ENCODE peak calls at places on chromosome 1, in five cellular contexts. H, L, U, T and X are unnamed samples.

GRCh38 chr1:9345922-9346321 is 53.2 kb downstream of the SPSB1 start:
- DNase-seq in H (no peak), L (no peak), U (peak), T (no peak), X (no peak)

GRCh38 chr1:212291505-212292134 is 6.4 kb downstream of the PPP2R5A start:
- DNase-seq in H (peak), L (no peak), U (peak), T (no peak), X (no peak)

GRCh38 chr1:92975551-92976232 is 14.4 kb upstream of the DIPK1A start:
- DNase-seq in H (peak), L (peak), U (no peak), T (no peak), X (no peak)

GRCh38 chr1:156146749-156147405 is 6.5 kb upstream of the SEMA4A start:
- DNase-seq in H (no peak), L (no peak), U (no peak), T (no peak), X (no peak)

GRCh38 chr1:40105028-40105427 is 8.0 kb upstream of the PPT1 start:
- DNase-seq in H (no peak), L (no peak), U (no peak), T (no peak), X (no peak)

GRCh38 chr1:54798769-54799641 is 2.1 kb downstream of the TTC22 start:
- DNase-seq in H (no peak), L (no peak), U (no peak), T (no peak), X (peak)

GRCh38 chr1:214318356-214318755 is 37.4 kb downstream of the SMYD2 start:
- DNase-seq in H (no peak), L (no peak), U (no peak), T (no peak), X (no peak)

GRCh38 chr1:98028800-98029199 is 108.0 kb upstream of the DPYD start:
- DNase-seq in H (no peak), L (no peak), U (no peak), T (no peak), X (no peak)

GRCh38 chr1:12580054-12580887 is 37.7 kb downstream of the DHRS3 start:
- DNase-seq in H (no peak), L (no peak), U (no peak), T (no peak), X (no peak)

GRCh38 chr1:25796807-25797458 is 3.1 kb upstream of the SELENON start:
- DNase-seq in H (peak), L (peak), U (peak), T (peak), X (peak)
- TF ChIP-seq CTCF in H (peak), L (peak), U (peak), T (peak), X (peak)

GRCh38 chr1:111990878-111991760 is 1.7 kb upstream of the KCND3 start:
- DNase-seq in H (no peak), L (peak), U (peak), T (peak), X (peak)
- TF ChIP-seq CTCF in H (no peak), L (peak), U (peak), T (peak), X (no peak)

DNA sequence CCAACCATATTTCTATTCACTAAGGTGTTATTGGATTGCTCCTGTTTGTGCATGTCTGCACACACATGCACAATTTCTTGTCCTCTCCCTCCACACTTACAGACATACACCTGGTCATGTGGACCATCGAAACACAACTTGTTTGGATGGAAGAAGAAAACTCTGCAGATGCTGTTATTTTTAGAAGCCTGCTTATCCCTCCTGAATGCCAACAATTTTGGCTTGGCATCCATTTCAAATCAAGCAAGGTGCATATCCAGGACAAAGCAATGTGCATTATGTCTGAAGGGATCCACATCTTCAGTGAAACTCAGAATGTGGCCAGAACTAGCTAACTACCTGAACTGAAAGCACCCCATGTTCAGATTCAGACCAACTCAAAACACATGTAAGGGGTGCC is 98.9 kb upstream of the ADAR start:
- DNase-seq in H (no peak), L (no peak), U (no peak), T (no peak), X (no peak)
- TF ChIP-seq CTCF in H (no peak), L (no peak), U (no peak), T (no peak), X (no peak)

GRCh38 chr1:99677416-99677815 is 31.5 kb downstream of the PALMD start:
- DNase-seq in H (no peak), L (no peak), U (no peak), T (no peak), X (no peak)

GRCh38 chr1:99680258-99680657 is 34.3 kb downstream of the PALMD start:
- DNase-seq in H (no peak), L (no peak), U (no peak), T (no peak), X (no peak)

GRCh38 chr1:99685516-99686180 is 39.7 kb downstream of the PALMD start:
- DNase-seq in H (peak), L (peak), U (peak), T (peak), X (peak)

GRCh38 chr1:99682291-99682751 is 36.4 kb downstream of the PALMD start:
- DNase-seq in H (no peak), L (no peak), U (no peak), T (no peak), X (no peak)

DNA sequence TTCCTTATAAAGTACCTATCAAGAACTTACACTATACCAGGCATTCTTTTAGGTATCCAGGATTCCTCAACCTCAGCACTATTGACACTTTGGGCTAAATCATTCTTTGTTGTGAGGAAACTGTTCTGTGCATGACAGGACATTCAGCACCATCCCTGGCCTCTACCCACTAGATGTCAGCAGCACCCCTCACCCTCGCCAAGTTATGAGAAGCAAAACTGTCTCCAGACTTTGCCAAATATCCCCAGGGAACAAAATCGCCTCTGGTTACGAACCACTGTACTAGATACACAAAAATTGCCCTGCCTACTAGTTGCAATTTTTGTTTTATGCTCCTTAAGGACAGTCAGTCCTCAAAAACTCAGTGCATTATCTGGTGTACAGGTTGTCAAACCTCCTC is 35.7 kb downstream of the PALMD start:
- DNase-seq in H (no peak), L (no peak), U (no peak), T (no peak), X (no peak)
- TF ChIP-seq CTCF in H (no peak), L (no peak), U (no peak), T (no peak), X (no peak)

GRCh38 chr1:228335406-228336307 is 71.0 kb downstream of the TRIM11 start:
- DNase-seq in H (no peak), L (peak), U (no peak), T (no peak), X (peak)

GRCh38 chr1:228336308-228337030 is 70.2 kb downstream of the TRIM11 start:
- DNase-seq in H (no peak), L (peak), U (no peak), T (no peak), X (peak)

GRCh38 chr1:228337711-228338520 is 68.7 kb downstream of the TRIM11 start:
- DNase-seq in H (no peak), L (peak), U (no peak), T (no peak), X (peak)

GRCh38 chr1:228338521-228339051 is 68.0 kb downstream of the TRIM11 start:
- DNase-seq in H (no peak), L (peak), U (no peak), T (no peak), X (peak)

DNA sequence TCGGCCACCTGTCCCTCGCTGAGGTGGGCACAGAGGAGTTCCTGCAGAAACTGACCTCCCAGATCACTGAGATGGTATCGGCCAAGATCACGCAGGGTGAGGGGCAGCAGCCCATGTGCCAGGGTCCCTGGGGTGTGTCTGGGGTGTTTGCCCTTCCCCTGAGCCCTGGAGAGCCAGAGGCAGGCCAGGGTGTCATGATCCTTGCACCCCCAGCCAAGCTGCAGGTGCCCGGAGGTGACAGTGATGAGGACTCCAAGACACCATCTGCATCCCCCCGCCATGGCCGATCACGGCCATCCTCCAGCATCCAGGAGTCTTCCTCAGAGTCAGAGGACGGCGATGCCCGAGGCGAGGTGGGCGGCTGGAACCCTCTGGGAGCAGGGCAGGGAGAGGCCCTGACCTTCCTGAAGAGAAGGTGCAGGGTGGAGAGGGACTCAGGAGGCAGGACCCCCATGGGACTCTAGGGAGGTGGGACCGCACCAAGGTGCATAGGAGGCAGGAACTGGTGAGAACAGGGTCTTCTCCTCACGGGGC is 69.5 kb downstream of the TRIM11 start:
- DNase-seq in H (no peak), L (peak), U (no peak), T (no peak), X (peak)
- TF ChIP-seq CTCF in H (no peak), L (no peak), U (no peak), T (no peak), X (no peak)

GRCh38 chr1:5753431-5754078 is 238.7 kb downstream of the NPHP4 start:
- DNase-seq in H (no peak), L (no peak), U (no peak), T (no peak), X (no peak)
- TF ChIP-seq CTCF in H (no peak), L (no peak), U (no peak), T (no peak), X (no peak)

GRCh38 chr1:182601416-182601786 is 2.8 kb downstream of the RGS16 start:
- DNase-seq in H (peak), L (peak), U (peak), T (peak), X (peak)

GRCh38 chr1:182600036-182600713 is 4.0 kb downstream of the RGS16 start:
- DNase-seq in H (no peak), L (no peak), U (no peak), T (no peak), X (no peak)

GRCh38 chr1:182598296-182598695 is 5.9 kb downstream of the RGS16 start:
- DNase-seq in H (no peak), L (no peak), U (no peak), T (no peak), X (no peak)

GRCh38 chr1:182600745-182601415 is 3.3 kb downstream of the RGS16 start:
- DNase-seq in H (no peak), L (no peak), U (no peak), T (no peak), X (no peak)

DNA sequence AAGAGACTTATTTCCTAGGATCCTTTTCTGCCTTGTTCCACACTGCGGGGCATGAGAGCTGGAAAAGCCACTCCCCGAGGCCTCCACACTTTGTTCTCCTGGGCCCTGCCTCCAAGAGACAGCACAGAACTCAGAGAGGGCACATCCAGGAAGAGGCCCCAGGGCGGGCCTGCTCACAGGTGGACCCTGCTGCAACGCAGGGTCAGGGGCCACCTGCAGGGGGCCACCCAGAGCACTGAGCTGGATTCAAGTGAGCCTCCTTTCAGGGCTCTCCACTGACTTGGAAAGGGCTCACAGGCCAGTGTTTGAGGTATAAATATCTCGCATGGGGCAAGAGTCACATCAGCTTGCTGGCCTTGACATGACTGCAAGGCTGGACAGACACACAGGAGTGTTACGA is 4.8 kb downstream of the RGS16 start:
- DNase-seq in H (no peak), L (no peak), U (peak), T (no peak), X (no peak)
- TF ChIP-seq CTCF in H (peak), L (peak), U (peak), T (peak), X (peak)

DNA sequence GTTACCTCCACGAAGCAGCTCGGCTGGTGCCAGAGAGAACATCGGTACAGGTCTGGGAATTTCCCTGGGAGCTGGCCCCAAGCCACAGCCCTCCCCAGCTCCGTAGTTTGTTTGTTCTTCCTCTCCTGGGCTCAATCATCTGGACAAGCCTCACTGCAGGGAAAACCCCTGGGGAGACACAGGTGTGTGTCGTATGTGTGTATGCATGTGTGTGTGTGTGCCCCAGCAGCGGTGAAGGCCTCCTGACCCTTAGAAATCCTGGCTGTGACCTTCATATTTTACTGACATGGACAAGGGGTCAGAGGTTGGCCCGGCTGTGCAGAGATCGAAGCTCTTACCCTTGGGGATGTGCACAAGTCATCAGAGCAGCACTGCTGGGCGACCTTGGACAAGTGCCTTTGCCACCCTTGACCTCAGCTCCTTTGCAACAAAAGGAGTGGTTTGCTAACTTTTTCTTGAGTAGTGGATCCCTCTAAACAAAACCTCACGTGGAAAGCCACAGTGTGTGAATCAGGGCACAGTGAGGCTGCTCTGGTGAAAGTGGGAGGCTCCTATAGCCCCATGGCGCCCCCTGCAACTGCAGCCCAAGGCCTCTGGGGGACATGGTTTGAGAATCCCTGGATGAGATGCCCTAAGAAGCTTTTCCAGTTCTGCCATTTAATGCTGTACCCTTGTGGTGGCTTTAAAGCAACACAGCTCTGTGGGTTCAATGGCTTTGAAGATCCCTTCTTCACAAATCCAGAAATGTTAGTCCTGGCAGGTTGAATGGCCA is 12.3 kb upstream of the IL22RA1 start:
- DNase-seq in H (no peak), L (no peak), U (peak), T (no peak), X (no peak)
- TF ChIP-seq CTCF in H (no peak), L (no peak), U (peak), T (peak), X (peak)

GRCh38 chr1:159854693-159855192 is 7.7 kb downstream of the VSIG8 start:
- DNase-seq in H (peak), L (peak), U (peak), T (peak), X (peak)
- TF ChIP-seq CTCF in H (no peak), L (peak), U (no peak), T (peak), X (no peak)